ENCODE peak calls at places on chromosomes 11 and 22, in ten cellular contexts. P, A, X, O, R, L, J, W, B and D are unnamed samples.

GRCh38 chr11:75345455-75346224 is 5.8 kb downstream of the ARRB1 start:
- DNase-seq in P (peak), A (no peak), X (peak), O (no peak), R (no peak), L (peak), J (no peak), W (no peak), B (no peak), D (no peak)

GRCh38 chr22:24216541-24217209 is 28.2 kb downstream of the GGT5 start:
- DNase-seq in P (peak), A (no peak), X (no peak), O (no peak), R (no peak), L (peak), J (no peak), W (no peak), B (no peak), D (no peak)

GRCh38 chr22:17130199-17130598 is 9.0 kb upstream of the TMEM121B start:
- DNase-seq in P (no peak), A (no peak), X (no peak), O (no peak), R (peak), L (no peak), J (no peak), W (no peak), B (peak), D (no peak)

GRCh38 chr11:78539566-78539965 is 35.1 kb downstream of the NARS2 start:
- DNase-seq in P (no peak), A (no peak), X (no peak), O (no peak), R (no peak), L (no peak), J (no peak), W (peak), B (peak), D (no peak)

GRCh38 chr11:103091024-103091423 is 936 bp downstream of the DCUN1D5 start:
- DNase-seq in P (no peak), A (no peak), X (no peak), O (no peak), R (peak), L (peak), J (peak), W (no peak), B (peak), D (no peak)

GRCh38 chr11:73578786-73579185 is 19.1 kb downstream of the FAM168A start:
- DNase-seq in P (no peak), A (no peak), X (no peak), O (no peak), R (no peak), L (peak), J (peak), W (no peak), B (no peak), D (no peak)

GRCh38 chr11:89293966-89294679 is 116.4 kb downstream of the TYR start:
- DNase-seq in P (no peak), A (no peak), X (no peak), O (peak), R (no peak), L (no peak), J (no peak), W (peak), B (peak), D (peak)

GRCh38 chr22:27043246-27043645 is 385.9 kb downstream of the MIAT start:
- DNase-seq in P (no peak), A (no peak), X (no peak), O (no peak), R (no peak), L (no peak), J (no peak), W (no peak), B (no peak), D (no peak)

GRCh38 chr11:79503028-79503427 is 62.2 kb upstream of the TENM4 start:
- DNase-seq in P (no peak), A (no peak), X (no peak), O (peak), R (no peak), L (no peak), J (no peak), W (no peak), B (no peak), D (no peak)

GRCh38 chr22:46640293-46640692 is 20.1 kb downstream of the GRAMD4 start:
- DNase-seq in P (no peak), A (no peak), X (no peak), O (no peak), R (no peak), L (no peak), J (no peak), W (no peak), B (no peak), D (no peak)

GRCh38 chr22:37533995-37534394 is 14.8 kb upstream of the CARD10 start:
- DNase-seq in P (no peak), A (peak), X (no peak), O (no peak), R (no peak), L (peak), J (peak), W (peak), B (peak), D (no peak)

DNA sequence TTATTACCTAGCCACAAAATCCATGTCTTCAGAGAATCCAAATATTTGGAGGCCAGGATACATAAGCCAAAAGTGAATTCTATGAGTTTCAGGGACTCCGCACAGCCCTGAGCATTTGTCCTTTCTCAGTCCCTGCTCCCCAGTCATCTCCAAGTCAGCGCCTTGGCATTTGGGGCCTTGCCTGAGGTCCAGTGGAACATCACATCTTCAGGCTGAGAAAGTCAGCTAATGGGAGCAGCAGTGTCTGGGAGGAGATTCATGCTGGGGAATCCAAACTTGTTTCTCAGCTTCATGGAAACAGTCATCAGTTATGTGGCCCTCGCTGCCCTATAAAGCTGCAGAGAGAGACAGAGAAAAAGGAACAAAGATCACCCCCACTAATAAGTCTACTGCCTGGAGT is 70.9 kb downstream of the BARX2 start:
- DNase-seq in P (no peak), A (no peak), X (no peak), O (no peak), R (no peak), L (no peak), J (no peak), W (no peak), B (no peak), D (no peak)
- TF ChIP-seq CTCF in P (no peak), A (no peak), X (no peak), O (no peak), R (no peak), L (no peak), J (no peak), W (no peak), B (no peak), D (no peak)

GRCh38 chr11:120244476-120244875 is 4.5 kb downstream of the POU2F3 start:
- DNase-seq in P (peak), A (no peak), X (no peak), O (no peak), R (no peak), L (peak), J (peak), W (no peak), B (peak), D (no peak)

GRCh38 chr11:120245434-120245833 is 5.5 kb downstream of the POU2F3 start:
- DNase-seq in P (no peak), A (no peak), X (no peak), O (no peak), R (no peak), L (no peak), J (no peak), W (no peak), B (no peak), D (no peak)

GRCh38 chr11:120244966-120245365 is 5.0 kb downstream of the POU2F3 start:
- DNase-seq in P (no peak), A (no peak), X (no peak), O (no peak), R (no peak), L (no peak), J (no peak), W (no peak), B (no peak), D (no peak)

GRCh38 chr11:120248551-120249278 is 8.8 kb downstream of the POU2F3 start:
- DNase-seq in P (no peak), A (no peak), X (no peak), O (no peak), R (no peak), L (peak), J (peak), W (peak), B (peak), D (no peak)

GRCh38 chr11:120249279-120250022 is 9.5 kb downstream of the POU2F3 start:
- DNase-seq in P (no peak), A (no peak), X (no peak), O (no peak), R (no peak), L (peak), J (no peak), W (no peak), B (no peak), D (no peak)
- TF ChIP-seq CTCF in P (no peak), A (no peak), X (no peak), O (no peak), R (no peak), L (no peak), J (no peak), W (no peak), B (no peak), D (no peak)

DNA sequence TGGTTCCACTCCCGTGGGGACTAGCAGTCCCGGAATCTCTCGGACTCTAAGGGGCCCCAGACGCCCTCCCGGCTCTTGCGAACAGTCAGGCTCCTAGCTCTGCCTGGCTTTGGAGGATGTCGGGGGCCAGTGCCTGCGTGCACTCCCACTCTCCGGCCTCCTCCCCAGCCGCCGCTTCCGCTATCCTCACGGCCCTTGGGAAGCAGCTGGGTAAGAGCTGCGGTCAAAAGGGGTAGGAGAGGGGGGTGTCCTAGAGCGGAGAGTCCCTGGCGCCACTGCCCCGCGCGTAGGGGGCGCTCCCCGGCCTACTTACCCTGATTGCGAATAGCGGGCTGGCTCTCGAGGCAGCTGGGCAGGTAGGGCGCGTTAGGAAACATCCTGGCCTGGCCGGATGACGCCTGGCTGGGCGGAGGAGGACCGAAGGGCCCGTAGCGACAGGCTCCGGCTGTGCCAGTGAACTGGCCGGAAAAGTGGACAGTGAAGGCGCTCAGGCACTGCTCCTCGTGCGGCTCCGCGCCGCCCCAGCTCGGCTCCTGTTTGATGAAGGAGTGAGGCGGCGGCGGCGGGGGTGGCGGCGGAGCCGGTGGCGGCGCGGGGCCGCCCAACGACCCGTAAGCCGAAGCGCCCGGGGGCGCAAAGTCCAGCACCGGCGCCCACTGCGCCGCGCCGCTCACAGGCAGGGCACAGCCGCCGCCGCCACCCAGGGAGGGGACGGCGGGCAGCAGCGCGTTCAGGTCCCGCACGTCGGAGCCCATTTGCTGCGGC is 770 bp downstream of the WT1 start:
- DNase-seq in P (peak), A (no peak), X (no peak), O (peak), R (peak), L (no peak), J (no peak), W (no peak), B (no peak), D (no peak)
- TF ChIP-seq CTCF in P (peak), A (no peak), X (no peak), O (no peak), R (peak), L (no peak), J (no peak), W (no peak), B (no peak), D (no peak)

GRCh38 chr11:17768547-17768946 is 34.0 kb downstream of the KCNC1 start:
- DNase-seq in P (no peak), A (no peak), X (no peak), O (no peak), R (no peak), L (no peak), J (no peak), W (no peak), B (no peak), D (no peak)

GRCh38 chr11:17771415-17771814 is 36.8 kb downstream of the KCNC1 start:
- DNase-seq in P (no peak), A (no peak), X (no peak), O (no peak), R (no peak), L (no peak), J (no peak), W (no peak), B (no peak), D (no peak)

GRCh38 chr11:17769218-17769617 is 34.6 kb downstream of the KCNC1 start:
- DNase-seq in P (no peak), A (no peak), X (no peak), O (no peak), R (no peak), L (no peak), J (no peak), W (no peak), B (no peak), D (no peak)

GRCh38 chr11:17770917-17771316 is 36.3 kb downstream of the KCNC1 start:
- DNase-seq in P (no peak), A (no peak), X (no peak), O (no peak), R (no peak), L (no peak), J (no peak), W (peak), B (peak), D (no peak)

GRCh38 chr11:17770048-17770652 is 35.6 kb downstream of the KCNC1 start:
- DNase-seq in P (no peak), A (no peak), X (peak), O (no peak), R (peak), L (peak), J (no peak), W (no peak), B (no peak), D (no peak)
- TF ChIP-seq CTCF in P (no peak), A (peak), X (peak), O (no peak), R (no peak), L (peak), J (peak), W (no peak), B (no peak), D (no peak)